ENCODE peak calls at places on chromosomes 12 and 14, in four cellular contexts. E is IMR-90, B is AG09319, F is fibroblast of villous mesenchyme. A is an unnamed sample.

GRCh38 chr14:94341654-94342333 is 18.7 kb upstream of the SERPINA6 start:
- DNase-seq in B (no peak), E (no peak), F (no peak), A (no peak)

GRCh38 chr14:29649170-29649569 is 278.5 kb downstream of the PRKD1 start:
- DNase-seq in F (no peak), B (no peak), E (no peak), A (no peak)

GRCh38 chr12:81089412-81089811 is 11.5 kb downstream of the ACSS3 start:
- DNase-seq in E (no peak), F (no peak), B (no peak), A (no peak)

GRCh38 chr12:59004466-59004865 is 84.2 kb upstream of the LRIG3 start:
- DNase-seq in B (no peak), E (peak), F (peak), A (no peak)

GRCh38 chr12:105170139-105170538 is 62.6 kb downstream of the WASHC4 start:
- DNase-seq in F (no peak), B (no peak), E (no peak), A (no peak)

GRCh38 chr12:32659908-32660440 is 19.1 kb upstream of the DNM1L start:
- DNase-seq in B (no peak), E (no peak), F (peak), A (no peak)

GRCh38 chr14:61517861-61518802 is 177.2 kb upstream of the HIF1A start:
- DNase-seq in E (no peak), B (no peak), F (no peak), A (peak)

GRCh38 chr12:123063535-123063934 is 83.1 kb downstream of the ARL6IP4 start:
- DNase-seq in B (no peak), F (peak), E (peak), A (peak)

GRCh38 chr12:62659457-62660295 is 193.1 kb downstream of the MON2 start:
- DNase-seq in F (no peak), B (no peak), E (no peak), A (no peak)

GRCh38 chr12:121828826-121829225 is 25.0 kb downstream of the SETD1B start:
- DNase-seq in F (no peak), E (no peak), B (no peak), A (no peak)

GRCh38 chr12:42162198-42162597 is 17.5 kb upstream of the GXYLT1 start:
- DNase-seq in F (no peak), E (peak), B (no peak), A (no peak)

GRCh38 chr12:121793501-121793835 is at the start of gene RHOF:
- DNase-seq in F (no peak), B (no peak), E (no peak), A (peak)

GRCh38 chr14:68403794-68404522 is 388.9 kb downstream of the ZFP36L1 start:
- DNase-seq in F (no peak), E (no peak), B (no peak), A (no peak)

GRCh38 chr12:87290505-87290904 is 738.7 kb downstream of the C12orf50 start:
- DNase-seq in B (no peak), F (no peak), E (no peak), A (no peak)

GRCh38 chr14:100303179-100303578 is 3.1 kb downstream of the SLC25A29 start:
- DNase-seq in B (no peak), E (no peak), F (peak), A (peak)

GRCh38 chr14:39548358-39548757 is 116.1 kb upstream of the FBXO33 start:
- DNase-seq in F (no peak), E (no peak), B (no peak), A (no peak)

GRCh38 chr12:115868624-115869023 is 408.9 kb downstream of the MED13L start:
- DNase-seq in E (no peak), F (no peak), B (no peak), A (no peak)

GRCh38 chr14:21057803-21058675 is at the start of gene RNASE8:
- DNase-seq in B (no peak), F (no peak), E (peak), A (no peak)

GRCh38 chr12:75087656-75088055 is 122.0 kb downstream of the KCNC2 start:
- DNase-seq in B (no peak), F (no peak), E (no peak), A (no peak)

GRCh38 chr12:11876301-11876700 is 194.4 kb upstream of the BCL2L14 start:
- DNase-seq in B (no peak), E (no peak), F (no peak), A (no peak)

GRCh38 chr14:74793506-74794155 is 30.5 kb downstream of the YLPM1 start:
- DNase-seq in F (no peak), E (no peak), B (no peak), A (no peak)

GRCh38 chr14:29717906-29718305 is 209.7 kb downstream of the PRKD1 start:
- DNase-seq in B (no peak), E (peak), F (no peak), A (no peak)

GRCh38 chr14:95488376-95489162 is 27.9 kb downstream of the SYNE3 start:
- DNase-seq in B (no peak), F (no peak), E (peak), A (no peak)

GRCh38 chr14:59305231-59305630 is 116.8 kb downstream of the DAAM1 start:
- DNase-seq in F (no peak), E (peak), B (no peak), A (no peak)

GRCh38 chr14:37610945-37611523 is 15.6 kb downstream of the TTC6 start:
- DNase-seq in E (no peak), B (no peak), F (no peak), A (no peak)

GRCh38 chr12:79487386-79488110 is 203.2 kb downstream of the PAWR start:
- DNase-seq in B (peak), E (no peak), F (no peak), A (no peak)

GRCh38 chr12:50026691-50027090 is 1.4 kb upstream of the RACGAP1 start:
- DNase-seq in E (no peak), F (no peak), B (no peak), A (no peak)

GRCh38 chr12:84920331-84920730 is 7.7 kb upstream of the SLC6A15 start:
- DNase-seq in B (no peak), E (peak), F (no peak), A (no peak)

GRCh38 chr14:81256289-81256960 is 35.7 kb upstream of the GTF2A1 start:
- DNase-seq in F (no peak), E (no peak), B (no peak), A (no peak)

GRCh38 chr12:94147991-94148840 is at the start of gene PLXNC1:
- DNase-seq in B (no peak), E (peak), F (peak), A (peak)

GRCh38 chr14:67856806-67857205 is 37.2 kb downstream of the RAD51B start:
- DNase-seq in E (peak), F (peak), B (no peak), A (no peak)

GRCh38 chr14:103618999-103619398 is 10.0 kb upstream of the KLC1 start:
- DNase-seq in F (no peak), B (no peak), E (peak), A (no peak)

DNA sequence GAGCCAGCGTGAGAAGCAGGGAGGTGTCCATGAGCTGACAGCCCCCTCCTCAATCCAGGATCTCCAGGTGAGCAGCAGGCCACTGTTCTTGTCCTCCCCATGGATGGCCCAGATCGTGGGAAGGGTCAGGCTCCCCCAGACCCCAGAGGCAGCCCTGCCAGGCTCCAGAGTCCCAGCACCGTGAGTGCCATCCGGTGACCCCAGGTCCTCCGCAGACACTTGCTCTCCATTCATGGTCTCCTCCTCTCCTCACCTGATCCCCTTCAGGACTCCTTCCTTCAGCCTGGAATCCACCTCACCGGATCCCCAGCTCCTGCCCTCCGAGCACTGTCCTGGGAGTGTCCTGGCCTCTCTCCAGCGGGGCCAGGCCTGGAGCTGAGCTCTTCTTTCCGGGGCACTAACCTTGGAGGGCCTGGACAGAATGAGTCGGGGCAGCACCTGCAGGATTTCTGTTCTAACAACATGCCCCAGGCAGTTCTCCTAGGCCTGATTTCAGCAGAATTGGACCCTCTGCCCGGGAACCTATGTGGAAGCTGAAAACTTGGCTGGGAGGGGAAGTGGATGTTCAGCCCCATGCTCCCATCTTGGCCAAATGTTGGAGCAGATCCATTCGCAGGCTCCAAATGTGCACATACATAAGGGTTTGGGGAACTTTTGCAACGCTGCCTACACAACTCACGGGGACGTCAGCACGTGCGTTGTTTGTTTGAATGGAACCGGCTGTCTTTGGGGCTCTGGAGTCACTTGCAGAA is 341.6 kb upstream of the SFSWAP start:
- DNase-seq in B (no peak), E (no peak), F (no peak), A (no peak)
- TF ChIP-seq CTCF in B (no peak), E (no peak), F (no peak), A (no peak)

DNA sequence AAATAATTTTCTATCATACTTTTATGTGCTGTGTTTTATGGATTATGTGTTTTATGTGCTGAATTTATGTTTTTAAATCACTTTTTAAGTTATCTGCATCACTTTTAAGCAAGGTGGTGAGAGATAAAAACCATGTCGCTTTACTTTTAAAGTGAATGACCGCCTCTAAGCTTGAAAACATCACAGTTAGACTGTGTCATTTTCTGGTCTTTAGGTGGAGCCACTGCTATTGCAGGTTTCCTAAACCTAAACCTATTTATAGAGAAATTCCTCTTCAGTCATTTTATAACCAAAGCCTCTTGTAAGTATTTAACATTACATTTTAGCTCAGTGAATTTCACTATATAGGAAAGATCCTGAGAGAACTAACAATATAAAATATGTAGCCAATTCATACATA is 21.0 kb upstream of the MDM2 start:
- DNase-seq in B (no peak), E (no peak), F (no peak), A (no peak)
- TF ChIP-seq CTCF in B (no peak), E (peak), F (no peak), A (no peak)

GRCh38 chr12:48979602-48980388 is 1.7 kb downstream of the WNT1 start:
- DNase-seq in E (no peak), B (no peak), F (no peak), A (peak)

GRCh38 chr12:48982397-48983080 is 4.4 kb downstream of the WNT1 start:
- DNase-seq in B (no peak), F (no peak), E (no peak), A (no peak)

GRCh38 chr12:48981757-48982157 is 3.6 kb downstream of the WNT1 start:
- DNase-seq in B (no peak), F (no peak), E (no peak), A (no peak)

GRCh38 chr12:48980389-48980952 is 2.3 kb downstream of the WNT1 start:
- DNase-seq in F (no peak), E (no peak), B (no peak), A (peak)

DNA sequence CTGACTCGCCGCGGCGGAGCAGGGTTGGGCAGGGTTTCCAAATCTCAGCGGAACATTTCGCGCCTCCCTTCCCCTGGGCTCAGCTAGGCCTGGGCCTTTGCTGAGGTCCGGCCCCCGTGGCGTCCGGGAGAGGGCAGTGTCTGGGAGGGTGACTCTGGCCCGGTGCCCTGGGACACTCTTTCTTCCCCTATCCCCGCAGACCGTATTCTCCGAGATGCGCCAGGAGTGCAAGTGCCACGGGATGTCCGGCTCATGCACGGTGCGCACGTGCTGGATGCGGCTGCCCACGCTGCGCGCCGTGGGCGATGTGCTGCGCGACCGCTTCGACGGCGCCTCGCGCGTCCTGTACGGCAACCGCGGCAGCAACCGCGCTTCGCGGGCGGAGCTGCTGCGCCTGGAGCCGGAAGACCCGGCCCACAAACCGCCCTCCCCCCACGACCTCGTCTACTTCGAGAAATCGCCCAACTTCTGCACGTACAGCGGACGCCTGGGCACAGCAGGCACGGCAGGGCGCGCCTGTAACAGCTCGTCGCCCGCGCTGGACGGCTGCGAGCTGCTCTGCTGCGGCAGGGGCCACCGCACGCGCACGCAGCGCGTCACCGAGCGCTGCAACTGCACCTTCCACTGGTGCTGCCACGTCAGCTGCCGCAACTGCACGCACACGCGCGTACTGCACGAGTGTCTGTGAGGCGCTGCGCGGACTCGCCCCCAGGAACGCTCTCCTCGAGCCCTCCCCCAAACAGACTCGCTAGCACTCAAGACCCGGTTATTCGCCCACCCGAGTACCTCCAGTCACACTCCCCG is 3.0 kb downstream of the WNT1 start:
- DNase-seq in B (no peak), F (no peak), E (peak), A (peak)
- TF ChIP-seq CTCF in B (no peak), F (no peak), E (no peak), A (peak)

GRCh38 chr12:52205584-52206308 is 13.9 kb upstream of the KRT80 start:
- DNase-seq in E (no peak), F (no peak), B (no peak), A (no peak)
- TF ChIP-seq CTCF in E (no peak), F (no peak), B (no peak), A (no peak)

DNA sequence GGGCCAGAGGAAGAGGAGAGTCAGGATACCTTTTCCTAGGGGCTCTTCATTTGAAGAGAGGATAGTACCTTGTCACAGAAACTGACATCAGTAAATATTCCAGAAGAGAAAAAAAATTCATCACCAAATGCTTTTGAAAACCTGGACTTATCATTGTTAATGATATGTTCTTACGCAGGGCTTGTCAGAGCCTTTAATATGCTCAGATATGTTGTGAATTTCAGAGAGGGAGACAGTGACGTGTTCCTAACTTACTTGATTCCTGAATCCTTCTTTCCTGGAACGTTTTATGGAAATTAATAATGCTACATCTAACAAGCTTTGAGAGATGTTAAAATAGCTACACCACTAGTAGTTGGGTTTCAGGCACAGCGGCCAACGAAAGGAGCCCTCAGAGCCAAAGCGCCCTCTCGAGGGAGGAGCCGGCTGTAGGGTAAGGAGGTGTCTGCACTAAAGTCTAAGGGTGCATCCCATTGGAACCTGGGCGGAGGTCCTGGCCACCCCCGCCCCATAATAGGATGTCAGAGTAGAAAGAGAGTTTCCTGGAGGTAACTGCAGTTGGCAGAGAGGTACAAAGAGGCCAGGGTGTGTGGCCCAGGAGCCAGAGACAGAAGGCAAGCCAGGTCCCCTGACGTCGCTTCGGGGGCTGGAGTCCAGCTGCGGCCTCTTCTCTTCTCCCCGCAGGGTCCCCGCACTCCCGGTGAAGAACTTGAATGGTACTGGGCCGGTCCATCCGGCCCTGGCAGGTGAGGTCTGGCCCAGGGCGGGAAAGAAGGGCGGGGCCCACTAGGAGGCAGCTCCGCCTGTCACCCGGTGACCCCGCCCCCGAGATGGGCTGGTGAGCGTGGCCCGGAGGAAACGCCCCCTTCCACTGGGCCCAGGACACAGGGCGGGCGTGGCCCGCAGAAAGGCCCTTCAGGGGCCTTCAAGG is 36.2 kb downstream of the DTX1 start:
- DNase-seq in B (no peak), F (no peak), E (no peak), A (peak)
- TF ChIP-seq CTCF in B (no peak), F (peak), E (no peak), A (peak)